ENCODE peak calls at places on chromosomes 4 and X, in seven cellular contexts. D, T, J, X, H, Q and G are unnamed samples.

GRCh38 chr4:2768921-2769336 is 12.8 kb upstream of the TNIP2 start:
- DNase-seq in D (no peak), T (no peak), J (no peak), X (no peak), H (no peak), Q (no peak), G (no peak)

GRCh38 chr4:15809058-15809457 is 30.9 kb downstream of the CD38 start:
- DNase-seq in D (no peak), T (no peak), J (no peak), X (no peak), H (no peak), Q (peak; percentile 60), G (no peak)

GRCh38 chrX:74426071-74426470 is 4.8 kb downstream of the SLC16A2 start:
- DNase-seq in D (no peak), T (no peak), J (no peak), X (no peak), H (no peak), Q (no peak), G (no peak)

GRCh38 chr4:129193357-129194100 is 97.6 kb downstream of the C4orf33 start:
- DNase-seq in D (no peak), T (no peak), J (no peak), X (no peak), H (no peak), Q (no peak), G (no peak)

GRCh38 chrX:18368402-18368801 is 13.9 kb upstream of the SCML2 start:
- DNase-seq in D (no peak), T (no peak), J (no peak), X (no peak), H (no peak), Q (no peak), G (no peak)

GRCh38 chrX:39613997-39614679 is 483.6 kb downstream of the BCOR start:
- DNase-seq in D (no peak), T (no peak), J (peak; percentile 26), X (peak; percentile 25), H (no peak), Q (no peak), G (peak; percentile 84)

GRCh38 chr4:156933633-156934258 is 37.9 kb downstream of the PDGFC start:
- DNase-seq in D (no peak), T (peak; percentile 51), J (peak; percentile 37), X (no peak), H (peak; percentile 54), Q (no peak), G (no peak)

GRCh38 chr4:128241425-128241913 is 46.1 kb downstream of the PGRMC2 start:
- DNase-seq in D (no peak), T (peak; percentile 91), J (peak; percentile 49), X (no peak), H (peak; percentile 55), Q (no peak), G (no peak)

GRCh38 chrX:41960142-41960541 is 36.8 kb upstream of the CASK start:
- DNase-seq in D (no peak), T (no peak), J (no peak), X (no peak), H (peak; percentile 5), Q (no peak), G (no peak)

GRCh38 chr4:100519205-100519604 is 1.4 kb upstream of the EMCN start:
- DNase-seq in D (no peak), T (no peak), J (no peak), X (no peak), H (no peak), Q (no peak), G (no peak)

GRCh38 chrX:104270916-104271512 is 16.3 kb upstream of the ESX1 start:
- DNase-seq in D (peak; percentile 52), T (peak; percentile 17), J (peak; percentile 38), X (peak; percentile 37), H (peak; percentile 58), Q (peak; percentile 1), G (peak; percentile 59)

GRCh38 chr4:118927976-118928375 is 39.3 kb downstream of the SYNPO2 start:
- DNase-seq in D (no peak), T (no peak), J (no peak), X (peak; percentile 41), H (no peak), Q (no peak), G (no peak)

GRCh38 chr4:71595576-71596108 is 188.2 kb downstream of the GC start:
- DNase-seq in D (no peak), T (no peak), J (no peak), X (no peak), H (no peak), Q (no peak), G (no peak)

GRCh38 chr4:139528377-139529005 is 27.5 kb downstream of the SETD7 start:
- DNase-seq in D (no peak), T (peak; percentile 62), J (peak; percentile 52), X (peak; percentile 17), H (no peak), Q (no peak), G (peak; percentile 12)

GRCh38 chrX:51456246-51456645 is 40.1 kb downstream of the NUDT11 start:
- DNase-seq in D (no peak), T (no peak), J (no peak), X (peak; percentile 70), H (no peak), Q (peak; percentile 43), G (no peak)

GRCh38 chrX:51456814-51457213 is 39.6 kb downstream of the NUDT11 start:
- DNase-seq in D (no peak), T (no peak), J (peak; percentile 28), X (no peak), H (peak; percentile 9), Q (peak; percentile 43), G (no peak)

GRCh38 chrX:51461053-51462050 is 35.0 kb downstream of the NUDT11 start:
- DNase-seq in D (peak; percentile 10), T (peak; percentile 48), J (peak; percentile 55), X (peak; percentile 2), H (peak; percentile 53), Q (peak; percentile 47), G (peak; percentile 7)

GRCh38 chrX:51463322-51463721 is 33.1 kb downstream of the NUDT11 start:
- DNase-seq in D (no peak), T (no peak), J (no peak), X (no peak), H (no peak), Q (no peak), G (no peak)

DNA sequence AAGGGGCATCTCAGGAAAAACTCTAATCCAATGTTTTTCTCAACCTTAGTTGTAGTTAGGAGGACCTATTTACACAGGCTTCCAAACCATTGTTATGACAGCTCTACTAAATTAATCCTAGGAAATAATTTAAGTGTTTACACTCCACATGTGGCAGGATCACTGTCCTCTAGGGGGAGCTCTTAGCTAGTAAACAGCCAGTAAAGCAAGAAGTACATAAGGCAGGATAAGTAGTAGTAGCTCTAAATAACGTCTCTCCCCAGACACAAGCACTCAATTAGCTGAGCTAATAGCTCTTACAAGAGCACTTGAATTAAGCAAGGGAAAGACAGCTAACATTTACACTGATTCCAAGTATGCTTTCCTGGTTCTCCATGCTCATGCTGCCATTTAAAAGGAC is 37.3 kb downstream of the NUDT11 start:
- DNase-seq in D (peak; percentile 10), T (peak; percentile 31), J (peak; percentile 19), X (peak; percentile 4), H (peak; percentile 48), Q (peak; percentile 54), G (peak; percentile 28)
- TF ChIP-seq CTCF in D (peak; percentile 15), T (peak; percentile 55), J (peak; percentile 24), X (no peak), H (peak; percentile 40), Q (peak; percentile 75), G (peak; percentile 42)

GRCh38 chrX:105822138-105823091 is at the start of gene NRK:
- DNase-seq in D (peak; percentile 66), T (peak; percentile 5), J (peak; percentile 25), X (no peak), H (no peak), Q (no peak), G (no peak)
- TF ChIP-seq CTCF in D (no peak), T (peak; percentile 54), J (peak; percentile 16), X (no peak), H (no peak), Q (no peak), G (no peak)

DNA sequence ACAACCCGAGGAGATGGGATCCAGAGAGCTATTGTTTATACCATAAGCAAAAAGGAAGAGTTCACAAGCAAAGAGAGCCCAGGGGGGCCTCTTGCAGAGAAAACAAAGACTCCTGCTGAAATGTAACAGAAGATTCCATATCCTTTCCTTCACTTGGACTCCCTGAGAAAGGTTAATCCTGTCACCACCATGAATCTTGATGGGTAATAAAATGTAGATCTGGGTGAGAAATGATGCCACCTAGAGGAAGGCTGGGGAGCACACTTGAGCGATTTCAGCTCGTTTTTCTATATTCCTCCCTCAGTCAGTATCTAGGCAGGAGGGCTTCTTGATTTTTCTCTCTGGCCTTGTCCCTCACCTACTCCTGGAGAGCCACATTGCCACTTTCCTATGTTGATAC is 10.2 kb upstream of the KCNE5 start:
- DNase-seq in D (no peak), T (peak; percentile 6), J (no peak), X (no peak), H (peak; percentile 15), Q (peak; percentile 29), G (peak; percentile 4)
- TF ChIP-seq CTCF in D (peak; percentile 30), T (peak; percentile 65), J (peak; percentile 32), X (peak; percentile 28), H (peak; percentile 42), Q (peak; percentile 72), G (peak; percentile 32)

GRCh38 chr4:101597204-101597603 is 193.3 kb upstream of the BANK1 start:
- DNase-seq in D (no peak), T (no peak), J (no peak), X (no peak), H (no peak), Q (peak; percentile 9), G (peak; percentile 32)
- TF ChIP-seq CTCF in D (no peak), T (peak; percentile 38), J (no peak), X (no peak), H (no peak), Q (peak; percentile 72), G (peak; percentile 51)

GRCh38 chr4:11409632-11410031 is 19.1 kb downstream of the HS3ST1 start:
- DNase-seq in D (no peak), T (no peak), J (no peak), X (no peak), H (no peak), Q (no peak), G (no peak)

GRCh38 chr4:11415409-11416070 is 13.2 kb downstream of the HS3ST1 start:
- DNase-seq in D (no peak), T (no peak), J (no peak), X (no peak), H (no peak), Q (no peak), G (no peak)

GRCh38 chr4:11416071-11416766 is 12.5 kb downstream of the HS3ST1 start:
- DNase-seq in D (no peak), T (no peak), J (no peak), X (no peak), H (no peak), Q (no peak), G (no peak)

GRCh38 chr4:11408569-11408968 is 20.1 kb downstream of the HS3ST1 start:
- DNase-seq in D (no peak), T (no peak), J (no peak), X (no peak), H (no peak), Q (no peak), G (no peak)

GRCh38 chr4:11412211-11412610 is 16.5 kb downstream of the HS3ST1 start:
- DNase-seq in D (no peak), T (no peak), J (no peak), X (no peak), H (no peak), Q (no peak), G (no peak)
- TF ChIP-seq CTCF in D (no peak), T (no peak), J (no peak), X (no peak), H (no peak), Q (no peak), G (no peak)